ENCODE peak calls at places on chromosomes 7 and 10, in four cellular contexts. D is trophoblast cell, K is neuronal stem cell, O is H1. M is an unnamed sample.
A peak's percentile ranks its signal among the peaks of the same experiment; 100 is the strongest.

GRCh38 chr10:113042961-113043360 is 92.9 kb downstream of the TCF7L2 start:
- DNase-seq in O (no peak), K (no peak), D (no peak), M (no peak)

GRCh38 chr7:131173148-131173890 is 154.4 kb upstream of the MKLN1 start:
- DNase-seq in D (peak; percentile 89), O (no peak), K (no peak), M (no peak)

GRCh38 chr7:158187055-158187770 is 400.4 kb downstream of the PTPRN2 start:
- DNase-seq in O (no peak), K (no peak), D (no peak), M (no peak)

GRCh38 chr10:131081386-131081785 is 230.1 kb downstream of the TCERG1L start:
- DNase-seq in D (no peak), O (no peak), K (no peak), M (no peak)

GRCh38 chr10:124470544-124471449 is 9.2 kb downstream of the LHPP start:
- DNase-seq in K (no peak), O (no peak), D (no peak), M (no peak)

GRCh38 chr10:70617798-70618568 is 15.4 kb upstream of the PRF1 start:
- DNase-seq in D (no peak), K (no peak), O (no peak), M (no peak)

GRCh38 chr7:144437370-144438191 is 34.1 kb upstream of the NOBOX start:
- DNase-seq in K (peak; percentile 43), O (peak; percentile 54), D (peak; percentile 92), M (peak; percentile 38)

GRCh38 chr7:2247141-2247985 is 5.3 kb downstream of the NUDT1 start:
- DNase-seq in O (no peak), K (no peak), D (peak; percentile 30), M (no peak)

GRCh38 chr7:110386914-110387313 is 704.0 kb upstream of the LRRN3 start:
- DNase-seq in O (no peak), K (no peak), D (peak; percentile 90), M (peak; percentile 76)

GRCh38 chr7:96695581-96695980 is 14.1 kb downstream of the SEM1 start:
- DNase-seq in O (no peak), K (no peak), D (no peak), M (no peak)

GRCh38 chr7:157077021-157077420 is 61.7 kb upstream of the UBE3C start:
- DNase-seq in O (no peak), K (no peak), D (no peak), M (no peak)

GRCh38 chr7:123215350-123215749 is 15.6 kb upstream of the SLC13A1 start:
- DNase-seq in K (no peak), D (no peak), O (no peak), M (no peak)

DNA sequence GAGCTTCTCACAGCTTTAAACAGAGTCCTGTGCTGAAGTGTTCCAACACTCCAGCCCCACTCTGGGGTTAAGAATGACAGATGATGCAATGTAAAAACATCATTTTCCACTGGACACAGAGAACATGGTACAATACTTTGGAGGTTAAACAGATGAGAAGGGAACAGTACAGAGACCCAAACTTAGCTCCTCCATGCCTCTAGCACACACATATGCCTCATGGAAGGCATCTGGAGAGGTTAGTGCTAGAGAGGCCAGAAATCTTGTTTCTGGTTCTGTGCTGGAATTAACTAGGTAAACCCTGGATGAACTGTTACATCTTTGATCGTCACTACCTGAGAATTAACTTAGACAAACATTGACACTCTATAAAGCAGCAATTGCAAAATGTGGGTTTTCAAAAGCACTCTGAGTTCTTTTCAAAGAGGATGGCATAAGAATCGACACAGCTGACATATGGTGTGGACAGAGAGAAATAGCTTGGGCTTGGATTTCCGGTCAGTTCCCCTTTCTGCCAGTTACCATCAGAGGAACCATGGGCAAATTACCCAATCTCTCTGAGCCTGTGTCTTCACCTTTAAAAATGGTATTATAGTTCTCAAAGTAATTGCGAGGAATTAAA is 81.9 kb downstream of the KCNMA1 start:
- DNase-seq in D (peak; percentile 8), O (no peak), K (no peak), M (no peak)
- H2AFZ ChIP-seq in D (no peak overlapping the region), O (no peak overlapping the region), K (no peak overlapping the region), M (no peak overlapping the region)

GRCh38 chr10:3978174-3978573 is 193.2 kb upstream of the KLF6 start:
- DNase-seq in K (no peak), D (peak; percentile 19), O (no peak), M (no peak)
- H3K27ac ChIP-seq in K (no peak overlapping the region), D (no peak overlapping the region), O (no peak overlapping the region), M (no peak overlapping the region)

GRCh38 chr7:42065015-42065414 is 172.0 kb downstream of the GLI3 start:
- DNase-seq in K (no peak), D (no peak), O (no peak), M (no peak)

GRCh38 chr7:42069625-42070024 is 167.4 kb downstream of the GLI3 start:
- DNase-seq in D (peak; percentile 56), K (no peak), O (no peak), M (no peak)

GRCh38 chr7:42068554-42069280 is 168.3 kb downstream of the GLI3 start:
- DNase-seq in O (no peak), K (peak; percentile 87), D (peak; percentile 42), M (no peak)

GRCh38 chr7:42065942-42066341 is 171.1 kb downstream of the GLI3 start:
- DNase-seq in K (peak; percentile 82), O (no peak), D (no peak), M (no peak)

GRCh38 chr7:42064534-42064933 is 172.5 kb downstream of the GLI3 start:
- DNase-seq in K (no peak), O (no peak), D (no peak), M (no peak)
- H2AFZ ChIP-seq in K (no peak overlapping the region), O (no peak overlapping the region), D (no peak overlapping the region), M (no peak overlapping the region)

GRCh38 chr10:100930368-100930767 is 17.6 kb downstream of the SLF2 start:
- DNase-seq in O (no peak), D (no peak), K (no peak), M (no peak)
- H3K27ac ChIP-seq in O (no peak overlapping the region), D (no peak overlapping the region), K (no peak overlapping the region), M (no peak overlapping the region)

DNA sequence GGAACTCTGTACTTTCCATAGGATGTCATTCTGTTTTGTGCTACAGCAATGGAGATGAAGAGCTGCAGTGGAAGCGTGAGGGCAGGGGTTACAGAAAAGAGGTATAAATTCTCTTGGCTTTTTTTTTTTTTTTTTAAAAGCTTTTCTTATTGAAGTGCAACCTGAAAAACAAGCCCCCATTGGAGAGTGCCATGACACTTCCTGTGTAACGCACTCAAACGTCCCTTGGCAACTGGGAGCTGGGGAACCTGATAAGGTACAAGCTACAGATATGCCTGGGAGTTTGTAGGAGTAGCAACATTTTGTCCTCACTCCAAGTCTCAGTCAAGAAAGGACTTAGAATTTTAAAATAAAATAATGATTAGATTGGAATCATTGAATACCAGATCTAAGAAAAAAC is 512.1 kb downstream of the RPS24 start:
- DNase-seq in O (no peak), K (no peak), D (no peak), M (no peak)
- H2AFZ ChIP-seq in O (no peak overlapping the region), K (peak overlapping the region; percentile 30), D (no peak overlapping the region), M (no peak overlapping the region)

GRCh38 chr10:89088901-89089300 is 98.3 kb downstream of the FAS start:
- DNase-seq in D (no peak), K (no peak), O (no peak), M (no peak)

GRCh38 chr10:89092981-89093380 is 102.4 kb downstream of the FAS start:
- DNase-seq in D (peak; percentile 13), O (no peak), K (no peak), M (no peak)

GRCh38 chr10:89090760-89091455 is 100.3 kb downstream of the FAS start:
- DNase-seq in O (no peak), K (no peak), D (peak; percentile 70), M (no peak)

GRCh38 chr10:89092439-89092838 is 101.8 kb downstream of the FAS start:
- DNase-seq in O (no peak), K (no peak), D (no peak), M (no peak)

DNA sequence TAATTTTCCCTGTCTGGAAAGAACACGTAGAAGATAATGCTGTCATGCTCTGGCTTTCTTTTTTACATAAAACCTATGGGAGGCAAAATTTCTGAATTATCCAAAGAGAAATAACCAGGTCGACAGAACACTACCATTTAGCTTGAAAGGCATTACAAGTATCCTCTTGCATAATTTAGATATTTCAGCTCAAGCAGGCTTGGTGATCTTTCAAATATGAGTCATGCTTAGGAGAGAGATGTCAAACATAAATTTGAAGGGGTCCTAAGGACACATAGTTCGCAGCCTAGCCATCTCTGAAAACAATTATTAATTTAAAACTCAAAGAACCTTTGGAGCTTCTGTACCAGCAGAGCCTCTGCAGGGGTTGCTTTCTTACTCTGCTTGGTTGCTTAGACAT is 100.9 kb downstream of the FAS start:
- DNase-seq in K (no peak), O (no peak), D (peak; percentile 66), M (no peak)
- H3K27ac ChIP-seq in K (no peak overlapping the region), O (no peak overlapping the region), D (no peak overlapping the region), M (no peak overlapping the region)